ENCODE peak calls at places on chromosomes 16 and 17, in six cellular contexts. T is HepG2, A is HCT116, S is K562, V is H1, E is GM12878. O is an unnamed sample. For H3K36me3, the result is how much of the 10 kb centered on the place peaks cover.

GRCh38 chr16:20792216-20792615 is 14.1 kb downstream of the ERI2 start:
- DNase-seq in S (no peak), T (no peak), V (no peak), A (no peak), E (no peak), O (no peak)

GRCh38 chr16:19153876-19154275 is 14.2 kb upstream of the SYT17 start:
- DNase-seq in E (no peak), T (no peak), A (peak), S (peak), V (no peak), O (no peak)

GRCh38 chr16:68740628-68741346 is 3.7 kb downstream of the CDH1 start:
- DNase-seq in S (no peak), V (no peak), A (no peak), E (no peak), T (no peak), O (no peak)

GRCh38 chr16:64882385-64882784 is 239.5 kb downstream of the CDH11 start:
- DNase-seq in V (no peak), S (no peak), A (no peak), T (no peak), E (no peak), O (no peak)

GRCh38 chr17:38871247-38871991 is 1.6 kb downstream of the LASP1 start:
- DNase-seq in E (peak), A (no peak), S (peak), T (peak), V (no peak), O (peak)

GRCh38 chr16:4298761-4299522 is 16.9 kb upstream of the GLIS2 start:
- DNase-seq in E (no peak), S (peak), A (peak), V (no peak), T (no peak), O (peak)

GRCh38 chr16:73615256-73615655 is 567.3 kb upstream of the ZFHX3 start:
- DNase-seq in T (no peak), V (no peak), S (no peak), A (no peak), E (no peak), O (no peak)

GRCh38 chr17:6555331-6556120 is 829 bp downstream of the PITPNM3 start:
- DNase-seq in S (no peak), E (no peak), T (no peak), V (no peak), A (no peak), O (peak)

GRCh38 chr16:10162981-10163380 is 19.2 kb downstream of the GRIN2A start:
- DNase-seq in E (no peak), T (no peak), S (no peak), V (no peak), A (no peak), O (no peak)

GRCh38 chr16:29857133-29857760 is 5.8 kb downstream of the CDIPT start:
- DNase-seq in S (no peak), E (no peak), A (no peak), T (no peak), V (no peak), O (no peak)

GRCh38 chr16:72829846-72830620 is 217.9 kb downstream of the ZFHX3 start:
- DNase-seq in S (no peak), V (no peak), A (no peak), T (no peak), E (no peak), O (no peak)

GRCh38 chr16:83162791-83163190 is 536.0 kb downstream of the CDH13 start:
- DNase-seq in T (no peak), V (no peak), S (no peak), E (no peak), A (no peak), O (no peak)

GRCh38 chr16:81786321-81786720 is 7.2 kb downstream of the PLCG2 start:
- DNase-seq in E (no peak), V (no peak), T (no peak), S (no peak), A (no peak), O (peak)

GRCh38 chr17:65013613-65014391 is 42.7 kb downstream of the GNA13 start:
- DNase-seq in E (no peak), V (no peak), T (peak), A (peak), S (no peak), O (no peak)

GRCh38 chr17:19371259-19372003 is 6.9 kb upstream of the MAPK7 start:
- DNase-seq in A (no peak), S (no peak), V (no peak), T (no peak), E (no peak), O (no peak)

GRCh38 chr16:78689031-78689430 is 589.6 kb downstream of the WWOX start:
- DNase-seq in T (peak), E (no peak), S (no peak), V (no peak), A (no peak), O (no peak)

GRCh38 chr16:50674831-50675230 is 6.3 kb downstream of the SNX20 start:
- DNase-seq in V (no peak), S (no peak), A (no peak), T (no peak), E (no peak), O (no peak)

GRCh38 chr17:75848523-75849303 is 4.5 kb upstream of the UNC13D start:
- DNase-seq in V (peak), E (no peak), T (peak), S (peak), A (peak), O (peak)

GRCh38 chr17:6569391-6570302 is 13.3 kb upstream of the PITPNM3 start:
- DNase-seq in A (no peak), S (no peak), T (no peak), V (no peak), E (no peak), O (no peak)

GRCh38 chr16:17176199-17176598 is 294.6 kb downstream of the XYLT1 start:
- DNase-seq in S (no peak), T (no peak), E (no peak), A (no peak), V (no peak), O (no peak)

GRCh38 chr16:19284207-19284606 is 1.3 kb upstream of the CLEC19A start:
- DNase-seq in S (no peak), T (no peak), E (no peak), A (peak), V (no peak), O (no peak)

GRCh38 chr17:29112780-29113295 is 67.4 kb downstream of the MYO18A start:
- DNase-seq in S (no peak), A (no peak), T (no peak), E (no peak), V (no peak), O (no peak)

GRCh38 chr16:58843675-58844074 is 109.6 kb upstream of the GOT2 start:
- DNase-seq in E (peak), T (peak), A (peak), V (no peak), S (peak), O (peak)

GRCh38 chr16:14669776-14670175 is 24.3 kb downstream of the PLA2G10 start:
- DNase-seq in V (no peak), A (no peak), T (no peak), S (no peak), E (no peak), O (no peak)

GRCh38 chr17:9016941-9017552 is 4.3 kb upstream of the NTN1 start:
- DNase-seq in A (no peak), V (no peak), T (no peak), E (no peak), S (no peak), O (no peak)

GRCh38 chr16:67447508-67448076 is 16.7 kb downstream of the HSD11B2 start:
- DNase-seq in T (peak), E (peak), V (no peak), A (peak), S (peak), O (peak)

GRCh38 chr16:1909661-1910231 is 8.5 kb downstream of the HS3ST6 start:
- DNase-seq in S (no peak), A (no peak), E (no peak), V (no peak), T (no peak), O (no peak)

GRCh38 chr16:87951550-87952538 is 610 bp downstream of the BANP start:
- DNase-seq in E (no peak), V (no peak), A (no peak), S (no peak), T (peak), O (peak)
- TF ChIP-seq POLR2A in E (peak), V (no peak), A (peak), S (peak), T (peak), O (peak)

DNA sequence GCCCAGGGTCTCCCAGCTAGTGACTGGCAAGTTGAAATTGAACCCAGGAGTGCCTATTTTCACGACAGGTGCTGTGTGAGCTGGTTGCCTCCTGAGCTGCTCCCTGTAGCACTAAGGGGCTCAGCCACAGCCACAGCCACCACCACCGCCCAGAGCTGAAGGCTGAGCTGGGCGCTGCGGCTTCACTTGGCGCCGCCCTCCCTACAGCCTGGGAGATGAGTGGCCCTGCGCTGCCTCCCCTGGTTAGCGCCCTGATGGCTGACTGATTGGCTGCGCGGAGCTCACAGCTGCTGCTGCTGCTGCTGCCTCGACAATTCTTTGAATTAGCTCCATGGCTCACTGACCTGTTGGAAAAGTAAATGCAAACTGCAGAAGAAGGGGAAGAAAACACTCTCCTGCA is 91.8 kb upstream of the TMEM132E start:
- DNase-seq in V (no peak), S (no peak), E (no peak), T (no peak), A (no peak), O (no peak)
- TF ChIP-seq MAX in V (no peak), S (no peak), E (no peak), T (no peak), A (no peak), O (no peak)

GRCh38 chr16:22321340-22322001 is 24.3 kb downstream of the POLR3E start:
- DNase-seq in V (no peak), A (peak), T (peak), S (peak), E (peak), O (peak)

GRCh38 chr16:22323998-22324786 is 27.0 kb downstream of the POLR3E start:
- DNase-seq in S (no peak), E (no peak), A (no peak), T (no peak), V (no peak), O (no peak)

GRCh38 chr16:22323173-22323997 is 26.2 kb downstream of the POLR3E start:
- DNase-seq in T (no peak), A (no peak), S (no peak), V (no peak), E (no peak), O (no peak)

GRCh38 chr16:22322021-22322471 is 24.8 kb downstream of the POLR3E start:
- DNase-seq in T (no peak), V (no peak), E (no peak), S (no peak), A (no peak), O (no peak)

GRCh38 chr16:22322741-22323140 is 25.5 kb downstream of the POLR3E start:
- DNase-seq in T (no peak), S (no peak), E (no peak), A (no peak), V (no peak), O (no peak)
- H3K36me3 ChIP-seq in T (half or more), S (half or more), E (under half), A (under half), V (under half), O (under half)

GRCh38 chr17:42744806-42745617 is at the start of gene EZH1:
- DNase-seq in E (peak), A (peak), S (peak), V (peak), T (peak), O (peak)
- TF ChIP-seq POLR2A in E (peak), A (peak), S (peak), V (peak), T (peak), O (peak)

GRCh38 chr17:73013816-73014663 is 78.4 kb downstream of the SLC39A11 start:
- DNase-seq in T (no peak), A (peak), V (no peak), E (no peak), S (no peak), O (no peak)
- TF ChIP-seq MAX in T (no peak), A (peak), V (no peak), E (no peak), S (no peak), O (no peak)

DNA sequence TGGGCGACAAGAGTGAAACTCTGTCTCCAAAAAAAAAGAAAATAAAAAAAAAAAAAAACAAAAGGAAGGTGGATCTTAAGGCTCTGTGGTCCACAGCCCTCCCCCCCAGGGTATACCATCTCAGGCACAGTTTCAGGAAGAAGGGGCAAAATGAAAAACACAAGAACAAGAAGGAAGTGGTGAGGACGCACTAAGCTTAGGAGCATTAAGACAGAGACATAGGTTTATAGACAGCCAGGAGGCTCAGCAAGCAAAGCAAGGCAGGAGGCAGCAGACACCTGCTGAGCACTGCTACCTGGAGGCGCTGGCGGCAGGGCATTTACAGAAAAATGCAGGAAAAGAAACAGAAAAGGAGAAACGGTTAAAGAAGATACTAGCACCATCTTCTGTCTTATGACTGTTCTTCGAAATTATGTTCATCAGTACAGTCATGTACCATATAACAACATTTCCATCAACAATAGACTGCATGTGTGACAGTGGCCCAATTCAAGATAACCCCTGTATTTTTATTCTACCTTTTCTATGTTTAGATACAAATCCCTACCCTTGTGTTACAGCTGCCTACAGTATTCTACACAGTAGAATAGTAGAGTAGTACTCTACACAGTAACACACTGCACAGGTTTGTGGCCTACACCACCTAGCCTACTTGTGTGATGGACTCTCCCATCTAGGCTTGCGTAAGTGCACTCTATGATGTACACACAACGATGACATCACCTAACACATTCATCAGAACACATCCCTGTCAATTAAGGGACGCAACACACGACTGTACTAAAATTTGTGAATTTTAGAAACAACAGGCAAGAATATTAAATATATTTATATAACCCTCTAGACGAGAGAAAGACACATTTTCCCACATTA is 62.5 kb downstream of the XPO6 start:
- DNase-seq in A (no peak), E (no peak), V (no peak), S (no peak), T (no peak), O (no peak)
- H3K36me3 ChIP-seq in A (half or more), E (under half), V (under half), S (half or more), T (half or more), O (under half)

GRCh38 chr17:42577140-42577531 is 393 bp downstream of the PSMC3IP start:
- DNase-seq in T (no peak), S (no peak), V (no peak), E (no peak), A (no peak), O (no peak)

GRCh38 chr17:42578282-42578869 is 847 bp upstream of the PSMC3IP start:
- DNase-seq in A (peak), E (peak), V (peak), T (peak), S (peak), O (peak)

GRCh38 chr17:42574463-42574862 is 3.1 kb downstream of the PSMC3IP start:
- DNase-seq in S (no peak), E (no peak), V (no peak), T (no peak), A (no peak), O (no peak)

GRCh38 chr17:42579794-42580551 is 2.4 kb upstream of the PSMC3IP start:
- DNase-seq in A (no peak), S (no peak), T (no peak), E (no peak), V (no peak), O (no peak)

DNA sequence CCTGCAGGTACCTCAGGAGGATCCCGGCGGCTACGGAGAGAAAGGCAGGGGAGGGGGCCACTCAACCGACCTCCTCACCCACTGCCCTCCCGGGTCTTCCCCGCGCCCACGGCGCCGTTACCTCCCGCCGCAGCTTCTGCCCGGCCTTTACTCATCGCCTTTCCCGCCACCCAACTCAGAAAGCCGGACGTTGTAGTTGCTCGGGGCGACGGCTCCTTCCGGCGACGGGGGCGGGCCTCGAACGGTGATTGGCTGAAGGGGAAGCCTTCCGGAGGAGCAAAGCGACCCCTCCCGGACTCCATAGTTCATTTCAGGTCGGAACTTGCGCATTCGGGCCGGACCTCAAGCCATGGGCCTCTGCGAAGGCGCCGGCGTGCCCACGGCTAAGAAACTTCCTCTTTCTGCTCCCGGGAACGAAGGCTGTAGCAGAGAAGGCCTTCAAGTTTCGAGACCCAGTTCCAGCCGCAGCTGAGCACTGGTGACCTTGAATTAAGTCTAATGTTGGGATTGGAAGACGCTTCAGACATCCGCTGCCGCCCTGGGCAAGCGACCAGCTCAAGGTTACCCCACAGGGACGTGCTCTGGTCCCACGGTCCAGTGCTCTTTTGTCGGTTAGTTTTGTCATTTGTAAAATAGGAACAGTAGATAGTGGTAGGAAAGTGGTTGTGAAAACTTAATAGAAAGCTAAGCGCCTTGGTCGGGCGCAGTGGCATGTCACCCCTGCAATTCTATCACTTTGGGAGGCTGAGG is at the start of gene PSMC3IP:
- DNase-seq in E (peak), A (peak), T (peak), S (peak), V (peak), O (peak)
- TF ChIP-seq POLR2A in E (peak), A (peak), T (peak), S (peak), V (peak), O (peak)

O was measured in endothelial cell of umbilical vein.